ENCODE peak calls at places on chromosomes 5 and 9, in seven cellular contexts. Y, Q, G, I, D, U and V are unnamed samples.

GRCh38 chr5:17436345-17436744 is 61.7 kb upstream of the TAF11L2 start:
- DNase-seq in G (no peak), Y (no peak), U (no peak), I (no peak), Q (no peak), D (no peak), V (no peak)

GRCh38 chr9:10000669-10001068 is 612.1 kb downstream of the PTPRD start:
- DNase-seq in U (peak; percentile 49), G (no peak), D (no peak), I (no peak), Y (no peak), Q (no peak), V (no peak)

GRCh38 chr5:81023261-81024015 is 63.3 kb downstream of the RASGRF2 start:
- DNase-seq in Y (no peak), I (no peak), G (no peak), Q (no peak), D (no peak), U (no peak), V (no peak)

GRCh38 chr5:57955506-57955905 is 472.9 kb upstream of the ACTBL2 start:
- DNase-seq in D (no peak), I (no peak), Y (no peak), Q (no peak), G (no peak), U (no peak), V (no peak)

GRCh38 chr5:157855404-157855994 is 3.4 kb downstream of the CLINT1 start:
- DNase-seq in D (peak; percentile 70), I (no peak), U (peak; percentile 87), Q (peak; percentile 42), Y (peak; percentile 32), G (peak; percentile 32), V (no peak)

GRCh38 chr9:133251773-133252172 is 23.2 kb downstream of the ABO start:
- DNase-seq in I (no peak), Y (no peak), U (no peak), D (no peak), Q (no peak), G (no peak), V (no peak)

GRCh38 chr9:100492952-100493351 is 20.0 kb downstream of the TMEFF1 start:
- DNase-seq in I (no peak), Q (no peak), Y (peak; percentile 32), G (no peak), U (no peak), D (peak; percentile 52), V (no peak)

GRCh38 chr9:136943291-136944093 is 1.0 kb downstream of the FBXW5 start:
- DNase-seq in G (no peak), U (peak; percentile 67), I (peak; percentile 47), D (peak; percentile 21), Y (no peak), Q (peak; percentile 45), V (peak; percentile 54)

GRCh38 chr9:123287639-123288038 is 19.3 kb upstream of the STRBP start:
- DNase-seq in Q (no peak), G (no peak), D (no peak), Y (no peak), U (no peak), I (no peak), V (no peak)

GRCh38 chr5:72241346-72242003 is 78.6 kb downstream of the MRPS27 start:
- DNase-seq in Y (no peak), D (no peak), I (no peak), G (no peak), U (no peak), Q (peak; percentile 49), V (no peak)

GRCh38 chr5:180696116-180696515 is 43.7 kb downstream of the OR2Y1 start:
- DNase-seq in D (no peak), Q (no peak), U (no peak), Y (no peak), G (no peak), I (no peak), V (no peak)

GRCh38 chr5:94268226-94268625 is 350.2 kb downstream of the KIAA0825 start:
- DNase-seq in Y (no peak), Q (no peak), I (no peak), U (no peak), D (no peak), G (no peak), V (no peak)

GRCh38 chr5:132302413-132302812 is 8.2 kb downstream of the SLC22A4 start:
- DNase-seq in I (no peak), Y (no peak), G (no peak), Q (no peak), D (no peak), U (no peak), V (no peak)

GRCh38 chr9:70641631-70642030 is 227.2 kb upstream of the KLF9 start:
- DNase-seq in U (peak; percentile 12), D (peak; percentile 14), I (no peak), Y (no peak), Q (no peak), G (no peak), V (no peak)

GRCh38 chr9:76662476-76663281 is 101.6 kb upstream of the PCA3 start:
- DNase-seq in U (no peak), Q (no peak), G (no peak), D (no peak), Y (no peak), I (no peak), V (no peak)

GRCh38 chr5:139137703-139138102 is 60.5 kb downstream of the SIL1 start:
- DNase-seq in U (peak; percentile 64), I (no peak), G (no peak), Y (no peak), D (peak; percentile 45), Q (peak; percentile 65), V (no peak)

GRCh38 chr9:130396581-130396980 is 48.2 kb upstream of the ASS1 start:
- DNase-seq in G (no peak), I (no peak), D (no peak), Y (no peak), U (no peak), Q (no peak), V (no peak)

GRCh38 chr5:1763960-1764605 is 35.6 kb downstream of the MRPL36 start:
- DNase-seq in U (no peak), G (no peak), I (peak; percentile 19), Q (peak; percentile 4), D (no peak), Y (no peak), V (peak; percentile 29)

GRCh38 chr5:131193106-131193505 is 22.4 kb downstream of the LYRM7 start:
- DNase-seq in G (no peak), Q (no peak), D (peak; percentile 12), U (no peak), Y (no peak), I (no peak), V (no peak)

DNA sequence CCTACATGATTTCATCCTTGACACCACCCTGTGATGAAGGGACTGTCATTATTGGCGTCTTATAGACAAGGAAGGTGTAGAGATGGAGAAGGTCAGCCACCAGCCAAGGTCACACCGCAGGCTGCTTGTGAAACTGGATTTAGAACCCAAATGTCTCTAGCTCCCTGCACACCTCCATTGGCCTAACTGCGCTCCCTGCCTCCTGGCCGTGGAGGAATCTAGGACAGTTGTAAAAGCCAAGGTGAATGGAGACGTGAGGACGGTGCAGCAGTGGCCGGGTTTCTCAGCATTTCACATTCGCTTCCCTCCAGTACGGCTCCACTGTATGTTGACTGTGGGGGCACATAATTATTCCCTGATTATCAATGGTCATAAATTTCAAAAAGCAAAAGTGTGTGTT is 119.9 kb downstream of the NSG2 start:
- DNase-seq in G (no peak), D (no peak), Y (no peak), U (no peak), I (no peak), Q (no peak), V (no peak)
- TF ChIP-seq CTCF in G (no peak), D (no peak), Y (no peak), U (no peak), I (no peak), Q (no peak), V (no peak)

DNA sequence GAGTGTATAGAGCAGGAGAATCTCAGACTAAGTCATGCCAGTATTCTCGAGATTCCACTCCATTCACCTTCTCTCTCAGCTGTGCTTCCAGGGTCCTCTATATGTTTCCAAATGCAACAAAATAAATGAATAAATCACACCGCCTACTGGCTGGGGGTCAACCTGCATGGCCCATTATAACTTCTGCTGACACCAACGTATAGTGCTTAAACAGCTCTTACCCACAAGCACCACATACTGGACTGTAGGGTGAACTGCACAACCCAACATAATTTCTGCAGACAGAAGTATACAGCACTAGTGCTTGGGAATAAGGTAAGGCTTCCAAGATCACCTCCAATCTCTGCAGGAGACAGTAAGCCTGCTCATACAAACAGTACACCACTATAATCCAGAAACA is 33.1 kb upstream of the HTR4 start:
- DNase-seq in Y (no peak), Q (no peak), G (no peak), D (peak; percentile 39), I (no peak), U (peak; percentile 80), V (no peak)
- TF ChIP-seq CTCF in Y (peak; percentile 14), Q (peak; percentile 50), G (no peak), D (peak; percentile 49), I (no peak), U (peak; percentile 93), V (no peak)

DNA sequence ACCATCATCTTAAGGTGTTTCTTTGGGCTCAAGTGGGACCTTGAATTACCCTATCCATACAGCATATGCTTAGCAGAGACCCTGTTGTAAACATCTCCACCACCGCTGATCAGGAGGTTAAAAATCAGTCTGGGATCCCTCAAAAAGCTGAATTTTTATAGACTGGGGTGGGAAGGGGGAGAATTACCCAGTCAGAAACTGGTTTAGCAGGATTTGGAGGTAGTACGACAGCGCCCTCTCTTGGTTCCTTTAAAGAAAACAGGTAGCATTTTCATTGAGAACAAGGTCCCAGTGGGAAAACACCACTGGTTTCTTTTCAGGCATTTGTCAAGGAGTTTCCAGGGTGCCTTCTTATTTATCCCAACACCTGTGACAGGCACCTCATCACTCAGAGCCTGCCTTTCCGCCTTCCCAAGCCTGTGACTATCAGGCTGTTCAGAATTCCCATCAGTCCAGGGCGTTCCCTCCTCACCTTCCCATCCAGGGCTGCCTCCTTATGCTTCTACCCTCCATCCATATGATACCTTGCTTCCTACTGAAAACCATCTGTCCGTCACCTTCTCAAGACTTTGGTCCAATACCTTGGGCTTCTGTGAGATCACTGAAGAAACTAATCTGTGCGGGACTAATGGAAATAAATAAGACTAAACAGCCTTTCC is 203.8 kb upstream of the RAI14 start:
- DNase-seq in I (no peak), G (no peak), U (peak; percentile 84), Y (no peak), D (peak; percentile 69), Q (no peak), V (no peak)
- TF ChIP-seq CTCF in I (no peak), G (no peak), U (peak; percentile 88), Y (peak; percentile 53), D (peak; percentile 77), Q (peak; percentile 55), V (no peak)

GRCh38 chr9:19408693-19409405 is at the start of gene ACER2:
- DNase-seq in D (peak; percentile 78), U (peak; percentile 97), I (peak; percentile 95), Q (peak; percentile 95), Y (peak; percentile 50), G (peak; percentile 96), V (peak; percentile 54)
- TF ChIP-seq CTCF in D (no peak), U (no peak), I (no peak), Q (no peak), Y (peak; percentile 18), G (peak; percentile 13), V (no peak)